ENCODE peak calls at places on chromosomes 7 and 10, in four cellular contexts. E, I, S and D are unnamed samples.
A peak's percentile ranks its signal among the peaks of the same experiment; 100 is the strongest.

GRCh38 chr10:24385776-24386175 is 176.8 kb downstream of the KIAA1217 start:
- DNase-seq in I (no peak), S (no peak), E (no peak), D (no peak)

GRCh38 chr7:138235207-138235606 is 158.9 kb downstream of the AKR1D1 start:
- DNase-seq in E (no peak), S (no peak), I (no peak), D (no peak)

GRCh38 chr10:86931872-86932271 is 25.5 kb downstream of the MMRN2 start:
- DNase-seq in I (no peak), E (no peak), S (no peak), D (no peak)

GRCh38 chr10:18238875-18239485 is 98.8 kb downstream of the CACNB2 start:
- DNase-seq in I (no peak), E (peak; percentile 24), S (peak; percentile 10), D (peak; percentile 36)

GRCh38 chr7:131620673-131621609 is 64.5 kb upstream of the PODXL start:
- DNase-seq in S (no peak), I (no peak), E (no peak), D (no peak)

GRCh38 chr10:52644678-52645434 is 127.7 kb downstream of the MBL2 start:
- DNase-seq in S (peak; percentile 48), E (peak; percentile 24), I (peak; percentile 46), D (peak; percentile 62)

GRCh38 chr7:2248984-2249694 is 7.1 kb downstream of the NUDT1 start:
- DNase-seq in S (no peak), I (no peak), E (no peak), D (no peak)

GRCh38 chr10:109018892-109019507 is 904.3 kb downstream of the XPNPEP1 start:
- DNase-seq in E (no peak), S (no peak), I (no peak), D (no peak)

DNA sequence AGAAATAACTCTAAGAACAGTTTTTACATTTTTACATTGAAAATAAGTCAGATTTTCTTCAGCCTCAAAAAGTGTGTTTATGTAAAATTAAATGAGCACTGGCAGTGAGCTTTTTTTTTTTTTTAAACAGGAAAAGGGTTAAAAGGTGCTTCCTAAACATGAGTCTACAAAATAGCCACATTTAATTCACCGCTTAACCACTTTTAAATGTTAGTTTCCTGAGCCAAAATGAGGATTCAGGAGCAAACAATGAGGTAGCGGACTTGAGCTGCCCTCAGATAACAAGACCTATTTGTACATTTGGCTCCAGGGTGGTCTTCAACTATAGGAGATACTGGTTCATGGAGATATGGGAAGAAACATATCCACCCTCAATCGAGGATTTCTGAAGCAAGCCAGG is 22.8 kb downstream of the AKR1C3 start:
- DNase-seq in I (no peak), S (no peak), E (no peak), D (no peak)
- TF ChIP-seq ELF4 in I (no peak), S (no peak), E (no peak), D (no peak)

GRCh38 chr10:7409732-7410168 is 1.1 kb downstream of the SFMBT2 start:
- DNase-seq in I (no peak), E (peak; percentile 32), S (no peak), D (no peak)
- TF ChIP-seq ELF4 in I (no peak), E (no peak), S (no peak), D (no peak)

GRCh38 chr10:13117842-13118783 is 18.1 kb downstream of the OPTN start:
- DNase-seq in E (no peak), I (no peak), S (no peak), D (no peak)

GRCh38 chr10:13121500-13121854 is 21.5 kb downstream of the OPTN start:
- DNase-seq in E (no peak), I (no peak), S (no peak), D (no peak)

GRCh38 chr10:13118784-13119133 is 18.8 kb downstream of the OPTN start:
- DNase-seq in I (no peak), E (no peak), S (no peak), D (no peak)

GRCh38 chr10:13115832-13116793 is 16.1 kb downstream of the OPTN start:
- DNase-seq in S (no peak), I (no peak), E (no peak), D (no peak)

DNA sequence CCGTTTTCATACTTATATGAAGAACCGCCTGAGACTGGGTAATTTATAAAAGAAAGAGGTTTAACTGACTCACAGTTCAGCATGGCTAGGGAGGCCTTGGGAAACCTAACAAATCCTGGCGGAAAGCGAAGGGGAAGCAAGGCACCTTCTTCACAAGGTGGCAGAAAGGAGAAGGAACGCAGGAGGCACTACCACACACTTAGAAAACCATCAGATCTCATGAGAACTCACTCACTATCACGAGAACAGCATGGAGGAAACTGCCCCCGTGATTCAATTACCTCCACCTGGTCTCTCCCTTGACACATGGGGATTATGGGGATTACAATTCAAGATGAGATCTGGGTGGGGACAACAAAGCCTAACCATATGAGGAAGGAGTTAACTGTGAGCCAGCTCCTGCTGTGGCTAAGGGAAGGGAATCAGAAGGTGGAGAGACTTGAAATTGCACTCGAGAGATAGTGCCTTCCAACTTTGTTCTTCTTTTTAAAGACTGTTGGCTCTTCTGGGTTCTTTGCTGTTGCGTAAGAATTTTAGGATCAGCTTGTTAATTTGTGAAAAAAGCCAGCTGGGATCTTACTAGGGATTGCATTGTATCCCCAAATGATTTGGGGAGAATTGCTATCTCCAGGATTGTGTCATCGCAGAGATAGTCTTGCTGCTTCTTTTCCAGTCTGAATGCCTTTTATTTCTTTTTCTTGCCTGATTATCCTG is 21.0 kb downstream of the OPTN start:
- DNase-seq in I (no peak), S (no peak), E (no peak), D (no peak)
- TF ChIP-seq ELF4 in I (no peak), S (no peak), E (no peak), D (no peak)

DNA sequence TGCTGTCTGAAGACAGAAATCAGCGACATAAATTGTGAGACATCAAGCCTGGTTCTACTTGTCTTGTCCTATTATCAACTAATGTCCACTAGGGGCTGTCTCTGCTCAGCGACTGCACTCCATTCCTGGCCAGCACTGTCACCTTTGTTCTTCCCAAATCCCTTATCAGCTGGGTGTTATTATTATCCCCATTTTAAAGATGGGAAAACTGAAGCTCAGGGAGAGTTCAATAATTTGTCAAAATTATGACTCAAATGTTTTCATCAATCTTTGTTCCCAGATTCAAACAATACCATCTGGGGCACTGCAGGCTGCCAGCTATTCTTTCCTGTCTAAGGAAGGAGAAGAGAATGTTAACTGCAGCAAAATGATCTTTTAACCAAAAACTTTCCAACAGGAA is 431.6 kb upstream of the NFE2L3 start:
- DNase-seq in E (peak; percentile 17), S (no peak), I (no peak), D (peak; percentile 47)
- TF ChIP-seq ELF4 in E (no peak), S (no peak), I (no peak), D (no peak)

GRCh38 chr7:513521-514166 is 6.0 kb downstream of the PDGFA start:
- DNase-seq in S (no peak), E (no peak), I (no peak), D (no peak)
- TF ChIP-seq ELF4 in S (no peak), E (no peak), I (no peak), D (no peak)

GRCh38 chr7:25369794-25370193 is 141.5 kb upstream of the NPVF start:
- DNase-seq in I (no peak), S (no peak), E (no peak), D (no peak)
- TF ChIP-seq ELF4 in I (no peak), S (no peak), E (no peak), D (no peak)

GRCh38 chr7:13117103-13117502 is 429.7 kb downstream of the ARL4A start:
- DNase-seq in S (peak; percentile 35), E (no peak), I (no peak), D (peak; percentile 8)
- TF ChIP-seq ELF4 in S (no peak), E (no peak), I (no peak), D (no peak)